ENCODE peak calls at places on chromosome 10, in five cellular contexts. M is tibial nerve; P is CD4-positive, alpha-beta T cell; X is hepatocyte; K is CD4-positive, CD25-positive, alpha-beta regulatory T cell. E is an unnamed sample.

GRCh38 chr10:52115823-52116222 is 198.3 kb upstream of the DKK1 start:
- DNase-seq in M (no peak), P (no peak), X (no peak), K (no peak), E (no peak)

GRCh38 chr10:2137549-2138174 is 400.3 kb upstream of the ADARB2 start:
- DNase-seq in M (no peak), P (no peak), X (peak; percentile 49), K (no peak), E (no peak)

GRCh38 chr10:91944880-91945630 is 21.5 kb downstream of the BTAF1 start:
- DNase-seq in M (no peak), P (no peak), X (no peak), K (no peak), E (peak; percentile 6)

GRCh38 chr10:102615361-102615760 is 28.9 kb upstream of the TRIM8 start:
- DNase-seq in M (no peak), P (no peak), X (no peak), K (no peak), E (peak; percentile 71)

GRCh38 chr10:97503413-97503812 is 4.7 kb downstream of the UBTD1 start:
- DNase-seq in M (no peak), P (no peak), X (no peak), K (no peak), E (peak; percentile 21)

GRCh38 chr10:29132821-29133156 is 156.1 kb upstream of the LYZL1 start:
- DNase-seq in M (no peak), P (no peak), X (no peak), K (no peak), E (no peak)

GRCh38 chr10:95273393-95274312 is 17.1 kb downstream of the PDLIM1 start:
- DNase-seq in M (peak; percentile 52), P (no peak), X (peak; percentile 80), K (no peak), E (no peak)

GRCh38 chr10:60246382-60246781 is 143.3 kb downstream of the ANK3 start:
- DNase-seq in M (no peak), P (no peak), X (no peak), K (no peak), E (no peak)

GRCh38 chr10:14386202-14386593 is 55.5 kb upstream of the FRMD4A start:
- DNase-seq in M (no peak), P (no peak), X (no peak), K (no peak), E (no peak)

GRCh38 chr10:77737608-77738007 is 100.0 kb upstream of the KCNMA1 start:
- DNase-seq in M (no peak), P (no peak), X (no peak), K (no peak), E (peak; percentile 77)

GRCh38 chr10:60955957-60956425 is 12.0 kb upstream of the RHOBTB1 start:
- DNase-seq in M (no peak), P (no peak), X (peak; percentile 30), K (no peak), E (no peak)

GRCh38 chr10:98338896-98339295 is 70.9 kb upstream of the LOXL4 start:
- DNase-seq in M (no peak), P (no peak), X (no peak), K (no peak), E (no peak)

GRCh38 chr10:34916368-34916767 is 101.3 kb upstream of the PARD3 start:
- DNase-seq in M (peak; percentile 10), P (no peak), X (no peak), K (no peak), E (peak; percentile 68)

GRCh38 chr10:28928484-28928883 is 251.2 kb downstream of the BAMBI start:
- DNase-seq in M (no peak), P (no peak), X (no peak), K (no peak), E (no peak)

GRCh38 chr10:37856881-37857286 is 526 bp downstream of the ZNF248 start:
- DNase-seq in M (peak; percentile 5), P (peak; percentile 18), X (no peak), K (no peak), E (no peak)

GRCh38 chr10:94029955-94030354 is 36.2 kb downstream of the PLCE1 start:
- DNase-seq in M (no peak), P (no peak), X (no peak), K (no peak), E (no peak)

GRCh38 chr10:110323503-110323902 is 18.8 kb upstream of the SMNDC1 start:
- DNase-seq in M (no peak), P (no peak), X (no peak), K (no peak), E (peak; percentile 76)

GRCh38 chr10:24691113-24691512 is 32.6 kb downstream of the ARHGAP21 start:
- DNase-seq in M (peak; percentile 52), P (no peak), X (no peak), K (no peak), E (no peak)

GRCh38 chr10:30357806-30358205 is 8.7 kb upstream of the MTPAP start:
- DNase-seq in M (no peak), P (no peak), X (no peak), K (no peak), E (no peak)

GRCh38 chr10:126012485-126012884 is 116.1 kb downstream of the FANK1 start:
- DNase-seq in M (no peak), P (no peak), X (no peak), K (no peak), E (peak; percentile 19)

GRCh38 chr10:19788902-19789301 is 27.3 kb upstream of the PLXDC2 start:
- DNase-seq in M (no peak), P (no peak), X (no peak), K (no peak), E (peak; percentile 20)

GRCh38 chr10:107718868-107719267 is 554.4 kb upstream of the SORCS1 start:
- DNase-seq in M (no peak), P (no peak), X (no peak), K (no peak), E (no peak)

DNA sequence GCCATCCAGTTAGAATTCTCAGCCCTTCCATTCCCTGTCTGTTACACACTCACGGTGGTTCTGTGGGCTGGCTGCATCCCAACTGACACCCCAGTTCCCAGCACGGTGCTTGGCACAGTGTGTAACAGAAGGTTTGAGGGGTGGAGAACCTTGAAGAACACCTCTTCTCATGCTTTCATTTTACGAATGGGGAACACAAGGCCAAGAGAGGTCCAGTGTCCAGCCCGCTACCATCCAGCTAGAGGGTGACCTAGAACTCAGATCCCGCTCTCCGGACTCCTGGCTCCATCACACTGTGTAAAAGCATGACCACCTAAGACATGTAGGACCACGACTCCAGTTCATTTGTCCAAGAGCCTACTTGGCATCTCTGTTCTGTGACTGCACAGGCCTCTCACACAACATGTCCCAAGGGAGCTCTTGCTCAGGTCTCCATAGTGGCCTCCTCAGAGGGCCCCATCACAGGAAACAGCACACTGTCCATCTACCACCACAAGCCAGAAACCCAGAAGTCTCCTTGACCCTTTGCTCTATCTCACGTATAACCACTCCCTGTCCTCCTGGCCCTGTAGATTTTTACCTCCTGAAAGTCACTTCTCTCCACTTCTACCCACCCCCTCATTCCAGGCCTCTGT is 2.8 kb upstream of the CDH23 start:
- DNase-seq in M (no peak), P (no peak), X (no peak), K (no peak), E (no peak)
- H3K27me3 ChIP-seq in M (no peaks in the 10 kb centered on the region), P (peaks cover 48% of the 10 kb centered on the region), X (peaks cover 24% of the 10 kb centered on the region), K (peaks cover 23% of the 10 kb centered on the region), E (peaks cover 55% of the 10 kb centered on the region)

GRCh38 chr10:11010582-11010981 is 7.1 kb upstream of the CELF2 start:
- DNase-seq in M (no peak), P (no peak), X (no peak), K (no peak), E (no peak)

GRCh38 chr10:11011436-11011835 is 6.2 kb upstream of the CELF2 start:
- DNase-seq in M (no peak), P (no peak), X (no peak), K (no peak), E (no peak)

GRCh38 chr10:11011966-11012365 is 5.7 kb upstream of the CELF2 start:
- DNase-seq in M (no peak), P (no peak), X (no peak), K (no peak), E (no peak)

GRCh38 chr10:11007661-11008060 is 10.0 kb upstream of the CELF2 start:
- DNase-seq in M (no peak), P (no peak), X (no peak), K (no peak), E (no peak)

GRCh38 chr10:11009471-11010308 is 8.0 kb upstream of the CELF2 start:
- DNase-seq in M (no peak), P (no peak), X (no peak), K (no peak), E (no peak)
- H3K27me3 ChIP-seq in M (no peaks in the 10 kb centered on the region), P (peaks cover 38% of the 10 kb centered on the region), X (peaks cover 35% of the 10 kb centered on the region), K (peaks cover 51% of the 10 kb centered on the region), E (no peaks in the 10 kb centered on the region)

GRCh38 chr10:133088524-133089460 is 1.1 kb downstream of the ADGRA1 start:
- DNase-seq in M (no peak), P (no peak), X (no peak), K (no peak), E (peak; percentile 18)
- H3K27me3 ChIP-seq in M (no peaks in the 10 kb centered on the region), P (peaks cover 13% of the 10 kb centered on the region), X (peaks cover 50% of the 10 kb centered on the region), K (no peaks in the 10 kb centered on the region), E (peaks cover 95% of the 10 kb centered on the region)

DNA sequence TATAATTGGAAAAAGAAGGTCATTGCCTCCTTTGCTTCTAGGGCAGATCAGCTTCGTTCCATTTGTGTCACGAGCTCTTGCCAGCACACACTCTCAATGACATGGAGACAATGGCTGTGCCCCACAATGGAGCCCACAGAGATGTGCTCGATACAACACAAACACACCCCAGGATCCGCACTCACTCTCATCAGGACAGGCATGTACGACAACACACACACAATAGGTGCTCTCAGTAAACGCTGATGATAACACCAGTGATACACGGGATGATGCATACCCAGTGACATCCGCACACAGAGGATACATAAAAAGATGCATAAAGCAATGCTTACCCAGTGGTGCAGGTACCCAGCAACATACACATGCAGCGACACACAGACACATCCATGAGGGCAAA is 61.2 kb upstream of the LBX1 start:
- DNase-seq in M (no peak), P (no peak), X (no peak), K (no peak), E (no peak)
- H3K27me3 ChIP-seq in M (no peaks in the 10 kb centered on the region), P (peaks cover 94% of the 10 kb centered on the region), X (peaks cover 92% of the 10 kb centered on the region), K (peaks cover 36% of the 10 kb centered on the region), E (peaks cover 58% of the 10 kb centered on the region)

GRCh38 chr10:123863721-123864432 is 27.7 kb downstream of the CPXM2 start:
- DNase-seq in M (no peak), P (no peak), X (no peak), K (no peak), E (no peak)
- H3K27me3 ChIP-seq in M (no peaks in the 10 kb centered on the region), P (no peaks in the 10 kb centered on the region), X (no peaks in the 10 kb centered on the region), K (no peaks in the 10 kb centered on the region), E (no peaks in the 10 kb centered on the region)

DNA sequence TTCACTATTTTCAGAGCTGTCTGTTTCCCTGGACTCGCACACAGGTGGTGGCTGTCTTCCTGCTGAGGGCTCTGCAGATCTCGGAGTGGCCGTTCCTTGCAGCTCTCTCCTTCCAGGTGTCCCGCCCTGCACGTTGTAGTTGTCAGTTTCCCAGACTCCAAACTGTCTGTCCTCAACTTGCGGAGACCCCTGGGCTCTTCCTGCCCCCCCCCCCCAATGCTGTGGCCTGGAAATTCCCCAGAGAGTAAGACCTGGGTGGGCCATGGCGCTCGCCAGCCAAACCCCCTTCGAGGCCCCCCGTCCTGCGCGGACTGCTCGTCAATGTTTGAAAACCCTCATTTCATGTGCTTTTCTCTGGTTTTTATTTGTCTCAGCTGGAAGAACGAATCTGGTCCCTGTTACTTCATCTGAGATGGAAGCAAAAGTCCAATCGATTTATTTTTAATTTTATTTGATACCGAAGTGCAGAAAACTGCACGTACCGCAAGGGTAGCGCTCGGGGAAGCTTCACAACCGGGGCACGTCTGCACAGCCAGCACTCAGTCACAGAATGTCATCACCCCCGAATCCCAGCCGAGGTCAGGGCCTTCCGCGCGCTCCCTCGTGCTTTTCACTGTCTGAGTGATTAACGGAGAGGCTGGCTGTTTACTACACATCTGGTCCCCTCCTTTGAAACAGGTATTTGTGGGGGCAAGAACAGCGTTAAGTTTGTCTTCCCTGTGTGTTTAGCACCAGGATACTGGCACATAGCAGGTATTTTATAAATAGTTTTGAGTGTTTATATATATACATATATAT is 46.4 kb upstream of the NKX6-2 start:
- DNase-seq in M (no peak), P (no peak), X (no peak), K (no peak), E (no peak)
- H3K27me3 ChIP-seq in M (no peaks in the 10 kb centered on the region), P (peaks cover 14% of the 10 kb centered on the region), X (peaks cover 21% of the 10 kb centered on the region), K (no peaks in the 10 kb centered on the region), E (peaks cover 20% of the 10 kb centered on the region)